ENCODE peak calls at places on chromosome 14, in five cellular contexts. A is GM20000, J is naive B cell, I is NCI-H69, U is Right ventricle myocardium inferior. W is an unnamed sample.

GRCh38 chr14:38762436-38762835 is 340.6 kb downstream of the SEC23A start:
- DNase-seq in J (no peak), A (no peak), U (no peak), I (no peak), W (no peak)

GRCh38 chr14:85221832-85222231 is 308.1 kb upstream of the FLRT2 start:
- DNase-seq in U (no peak), A (no peak), J (no peak), I (peak; percentile 68), W (no peak)

GRCh38 chr14:67438969-67439368 is 27.0 kb upstream of the PLEK2 start:
- DNase-seq in I (no peak), J (no peak), A (no peak), U (no peak), W (no peak)

GRCh38 chr14:57189070-57189469 is 79.6 kb downstream of the EXOC5 start:
- DNase-seq in U (no peak), I (peak; percentile 83), A (no peak), J (no peak), W (no peak)

GRCh38 chr14:79586401-79586800 is 624.9 kb downstream of the DIO2 start:
- DNase-seq in I (peak; percentile 34), J (no peak), A (no peak), U (no peak), W (no peak)

GRCh38 chr14:34766060-34766459 is 51.7 kb upstream of the CFL2 start:
- DNase-seq in I (no peak), A (no peak), J (no peak), U (no peak), W (no peak)

GRCh38 chr14:54435500-54435981 is 5.6 kb downstream of the CNIH1 start:
- DNase-seq in J (no peak), U (no peak), I (no peak), A (no peak), W (no peak)

GRCh38 chr14:99382781-99383456 is 97.7 kb downstream of the SETD3 start:
- DNase-seq in I (no peak), J (no peak), U (no peak), A (no peak), W (no peak)

GRCh38 chr14:47240755-47241437 is 434.5 kb downstream of the MDGA2 start:
- DNase-seq in U (no peak), A (no peak), J (no peak), I (peak; percentile 45), W (no peak)

GRCh38 chr14:75165586-75166391 is 10.6 kb downstream of the TMED10 start:
- DNase-seq in J (no peak), U (no peak), I (no peak), A (no peak), W (no peak)

W was measured in left ventricle myocardium superior.